ENCODE peak calls at places on chromosomes 4 and X, in eight cellular contexts. Z, J, L, Y, K, S, P and V are unnamed samples.

GRCh38 chrX:114582698-114583395 is 1.0 kb upstream of the HTR2C start:
- DNase-seq in K (no peak), S (no peak), J (no peak), Y (no peak), L (no peak), Z (peak), P (no peak), V (no peak)

GRCh38 chrX:15718283-15718970 is 19.6 kb upstream of the CA5B start:
- DNase-seq in Y (no peak), Z (no peak), L (no peak), J (no peak), S (no peak), K (no peak), P (no peak), V (no peak)

GRCh38 chr4:145930592-145930991 is 8.0 kb downstream of the ZNF827 start:
- DNase-seq in Z (no peak), Y (no peak), S (no peak), K (no peak), L (no peak), J (no peak), P (peak), V (no peak)

GRCh38 chr4:157674699-157675098 is 454.2 kb downstream of the GRIA2 start:
- DNase-seq in P (no peak), L (peak), J (no peak), K (no peak), Y (no peak), Z (no peak), S (no peak), V (no peak)

GRCh38 chr4:48033825-48034413 is 17.3 kb downstream of the NIPAL1 start:
- DNase-seq in Y (no peak), S (no peak), K (peak), P (no peak), Z (no peak), L (peak), J (no peak), V (no peak)

GRCh38 chr4:101292214-101292613 is 55.1 kb downstream of the PPP3CA start:
- DNase-seq in J (no peak), S (no peak), Z (no peak), P (no peak), Y (no peak), L (no peak), K (no peak), V (no peak)

GRCh38 chr4:40182979-40183378 is 13.9 kb upstream of the RHOH start:
- DNase-seq in Z (no peak), L (no peak), K (no peak), Y (no peak), P (no peak), S (no peak), J (no peak), V (no peak)

GRCh38 chr4:53541577-53542206 is 49.6 kb downstream of the LNX1 start:
- DNase-seq in K (peak), J (peak), S (no peak), Z (no peak), Y (no peak), P (no peak), L (no peak), V (no peak)

GRCh38 chr4:148453833-148454232 is 11.6 kb upstream of the NR3C2 start:
- DNase-seq in L (no peak), K (no peak), J (no peak), Y (no peak), S (no peak), P (no peak), Z (no peak), V (no peak)

GRCh38 chr4:22071749-22072148 is 123.2 kb upstream of the KCNIP4 start:
- DNase-seq in J (no peak), Y (no peak), P (no peak), S (no peak), Z (no peak), K (no peak), L (no peak), V (no peak)

GRCh38 chr4:5788144-5788543 is 77.1 kb downstream of the EVC start:
- DNase-seq in K (no peak), P (no peak), Y (no peak), L (no peak), S (no peak), J (no peak), Z (no peak), V (no peak)

GRCh38 chr4:100742045-100742444 is 224.2 kb upstream of the EMCN start:
- DNase-seq in P (no peak), J (peak), Z (no peak), K (no peak), Y (no peak), S (no peak), L (no peak), V (no peak)

GRCh38 chrX:131572372-131573014 is 28.6 kb downstream of the OR13H1 start:
- DNase-seq in Y (no peak), L (no peak), K (no peak), J (peak), S (no peak), P (no peak), Z (no peak), V (no peak)

GRCh38 chrX:74420194-74421035 is 878 bp upstream of the SLC16A2 start:
- DNase-seq in P (peak), K (peak), S (peak), J (peak), L (peak), Y (peak), Z (peak), V (peak)

GRCh38 chrX:15939737-15940136 is 85.1 kb upstream of the AP1S2 start:
- DNase-seq in Y (no peak), J (no peak), P (no peak), L (no peak), S (no peak), Z (no peak), K (no peak), V (no peak)

GRCh38 chr4:100299019-100299418 is 108.8 kb upstream of the DDIT4L start:
- DNase-seq in Y (no peak), J (no peak), Z (peak), K (no peak), S (no peak), L (no peak), P (peak), V (no peak)

GRCh38 chr4:95798727-95799126 is 41.2 kb upstream of the PDHA2 start:
- DNase-seq in Z (no peak), P (no peak), L (no peak), K (no peak), S (no peak), J (no peak), Y (no peak), V (no peak)

GRCh38 chr4:113693993-113694392 is 67.5 kb downstream of the CAMK2D start:
- DNase-seq in S (no peak), K (no peak), J (no peak), P (no peak), Y (no peak), Z (no peak), L (no peak), V (no peak)

GRCh38 chrX:13937370-13938052 is 92.2 kb downstream of the GEMIN8 start:
- DNase-seq in Z (peak), Y (peak), J (no peak), L (no peak), S (no peak), P (no peak), K (peak), V (no peak)